ENCODE peak calls at places on chromosomes 5 and 9, in eight cellular contexts. D is ovary, F is GM23248, Z is thoracic aorta, A is RWPE2, H is left ventricle myocardium inferior, W is PC-9, M is aorta. U is an unnamed sample. For H3K4me1, the result is how much of the 10 kb centered on the place peaks cover.

GRCh38 chr5:101102506-101102905 is 199.4 kb upstream of the ST8SIA4 start:
- DNase-seq in D (no peak), F (peak), Z (no peak), A (no peak), H (no peak), W (no peak), M (no peak), U (no peak)

GRCh38 chr5:39209924-39210323 is 9.4 kb downstream of the FYB1 start:
- DNase-seq in D (no peak), F (no peak), Z (no peak), A (no peak), H (no peak), W (no peak), M (peak), U (peak)

GRCh38 chr5:151465476-151465875 is 18.1 kb downstream of the SLC36A1 start:
- DNase-seq in D (no peak), F (no peak), Z (no peak), A (no peak), H (no peak), W (no peak), M (no peak), U (no peak)

GRCh38 chr5:72596956-72597355 is 89.7 kb upstream of the ZNF366 start:
- DNase-seq in D (no peak), F (peak), Z (no peak), A (no peak), H (no peak), W (no peak), M (no peak), U (no peak)

GRCh38 chr5:10559883-10560282 is 4.0 kb upstream of the ANKRD33B start:
- DNase-seq in D (no peak), F (no peak), Z (no peak), A (no peak), H (no peak), W (no peak), M (no peak), U (no peak)

GRCh38 chr5:98510111-98510510 is 263.4 kb upstream of the RGMB start:
- DNase-seq in D (no peak), F (peak), Z (no peak), A (no peak), H (no peak), W (no peak), M (no peak), U (no peak)

GRCh38 chr9:89883401-89884341 is 278.9 kb downstream of the GADD45G start:
- DNase-seq in D (no peak), F (no peak), Z (no peak), A (no peak), H (no peak), W (no peak), M (no peak), U (no peak)

GRCh38 chr5:14108170-14108996 is 34.8 kb upstream of the TRIO start:
- DNase-seq in D (peak), F (peak), Z (peak), A (no peak), H (peak), W (peak), M (peak), U (peak)

GRCh38 chr9:131500939-131501541 is 1.7 kb upstream of the POMT1 start:
- DNase-seq in D (no peak), F (peak), Z (no peak), A (no peak), H (no peak), W (peak), M (no peak), U (no peak)

GRCh38 chr9:111000202-111000601 is 38.1 kb downstream of the LPAR1 start:
- DNase-seq in D (no peak), F (no peak), Z (no peak), A (no peak), H (no peak), W (no peak), M (peak), U (no peak)

GRCh38 chr5:175351126-175351525 is 92.9 kb downstream of the DRD1 start:
- DNase-seq in D (no peak), F (no peak), Z (no peak), A (no peak), H (peak), W (no peak), M (no peak), U (no peak)

GRCh38 chr5:155087036-155087435 is 73.5 kb downstream of the KIF4B start:
- DNase-seq in D (no peak), F (peak), Z (no peak), A (no peak), H (no peak), W (no peak), M (no peak), U (no peak)

GRCh38 chr5:155091063-155091648 is 77.6 kb downstream of the KIF4B start:
- DNase-seq in D (no peak), F (no peak), Z (no peak), A (no peak), H (no peak), W (no peak), M (no peak), U (no peak)

GRCh38 chr5:155094455-155094854 is 80.9 kb downstream of the KIF4B start:
- DNase-seq in D (no peak), F (peak), Z (no peak), A (no peak), H (no peak), W (no peak), M (no peak), U (no peak)

GRCh38 chr5:155089649-155090048 is 76.1 kb downstream of the KIF4B start:
- DNase-seq in D (no peak), F (peak), Z (no peak), A (no peak), H (no peak), W (no peak), M (no peak), U (no peak)

DNA sequence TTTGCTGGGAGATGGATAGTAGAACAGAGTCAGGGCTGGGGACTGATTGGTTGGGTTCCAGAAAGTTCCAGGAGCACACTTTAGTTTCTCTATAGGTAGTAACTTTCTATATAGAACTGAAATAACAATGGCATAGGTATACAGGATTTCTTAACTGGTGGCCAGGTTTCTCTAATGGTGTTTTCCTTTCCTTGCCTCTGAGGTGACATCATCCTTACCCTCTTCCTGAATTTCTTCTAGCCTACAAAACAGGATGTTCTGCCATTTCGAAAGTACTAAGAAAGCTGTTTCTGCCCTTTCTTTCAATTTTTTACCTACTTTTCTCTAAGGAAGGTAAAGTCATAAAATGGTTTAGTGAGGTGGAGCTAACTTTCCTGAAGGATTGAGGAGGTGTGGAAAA is 78.8 kb downstream of the KIF4B start:
- DNase-seq in D (no peak), F (no peak), Z (no peak), A (no peak), H (no peak), W (no peak), M (no peak), U (no peak)
- H3K4me1 ChIP-seq in D (under half), F (under half), Z (under half), A (under half), H (half or more), W (under half), M (under half), U (under half)

GRCh38 chr5:141517321-141517720 is 28.4 kb downstream of the PCDHGC5 start:
- DNase-seq in D (no peak), F (no peak), Z (no peak), A (no peak), H (no peak), W (no peak), M (no peak), U (no peak)
- H3K4me1 ChIP-seq in D (under half), F (half or more), Z (under half), A (half or more), H (half or more), W (under half), M (under half), U (half or more)

GRCh38 chr5:170378740-170379139 is 10.4 kb downstream of the KCNMB1 start:
- DNase-seq in D (no peak), F (no peak), Z (no peak), A (no peak), H (no peak), W (no peak), M (no peak), U (no peak)

GRCh38 chr5:170382790-170383189 is 6.4 kb downstream of the KCNMB1 start:
- DNase-seq in D (no peak), F (no peak), Z (no peak), A (no peak), H (no peak), W (no peak), M (no peak), U (no peak)

GRCh38 chr5:170377027-170377426 is 12.1 kb downstream of the KCNMB1 start:
- DNase-seq in D (no peak), F (no peak), Z (no peak), A (no peak), H (no peak), W (no peak), M (no peak), U (no peak)

GRCh38 chr5:170383227-170383626 is 5.9 kb downstream of the KCNMB1 start:
- DNase-seq in D (no peak), F (no peak), Z (no peak), A (no peak), H (no peak), W (no peak), M (no peak), U (no peak)

DNA sequence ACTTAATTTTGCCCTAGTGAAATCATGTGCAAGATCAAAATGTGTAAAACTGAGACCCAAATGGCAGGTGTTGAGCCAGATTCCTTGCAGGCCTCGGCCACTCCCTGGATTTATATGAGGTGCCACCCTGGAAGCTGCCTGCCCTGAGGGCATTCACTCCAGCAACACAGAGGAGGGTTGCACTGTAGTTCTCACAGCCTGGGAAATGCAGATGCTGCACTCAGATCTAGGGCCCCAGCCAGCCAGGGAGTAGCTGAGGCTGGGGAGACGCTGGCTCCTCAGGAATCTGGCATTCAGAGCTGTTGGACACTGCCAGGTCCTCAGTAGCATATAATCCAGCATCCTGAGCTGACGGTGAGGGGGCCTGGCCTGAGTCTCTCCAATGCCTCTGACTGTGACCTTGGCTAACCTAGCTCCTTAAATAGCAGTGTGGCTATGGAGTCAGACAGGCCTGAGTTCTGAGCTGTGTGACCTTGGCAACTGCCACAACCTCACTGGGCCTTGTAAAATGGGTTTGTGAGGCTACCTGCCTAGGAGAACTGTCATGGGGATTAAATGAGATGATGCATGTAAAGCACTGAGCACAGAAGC is 8.7 kb downstream of the KCNMB1 start:
- DNase-seq in D (no peak), F (no peak), Z (no peak), A (no peak), H (no peak), W (no peak), M (no peak), U (no peak)
- H3K4me1 ChIP-seq in D (under half), F (under half), Z (under half), A (under half), H (under half), W (under half), M (under half), U (under half)

GRCh38 chr9:123169926-123170325 is 98.5 kb downstream of the STRBP start:
- DNase-seq in D (no peak), F (no peak), Z (no peak), A (no peak), H (no peak), W (no peak), M (no peak), U (no peak)

GRCh38 chr9:123164285-123164684 is 104.1 kb downstream of the STRBP start:
- DNase-seq in D (no peak), F (no peak), Z (no peak), A (no peak), H (no peak), W (no peak), M (no peak), U (no peak)

GRCh38 chr9:123167474-123167873 is 100.9 kb downstream of the STRBP start:
- DNase-seq in D (no peak), F (no peak), Z (no peak), A (no peak), H (no peak), W (no peak), M (no peak), U (no peak)

GRCh38 chr9:123165813-123166212 is 102.6 kb downstream of the STRBP start:
- DNase-seq in D (no peak), F (no peak), Z (no peak), A (no peak), H (no peak), W (no peak), M (no peak), U (no peak)

GRCh38 chr9:123168526-123168925 is 99.9 kb downstream of the STRBP start:
- DNase-seq in D (no peak), F (no peak), Z (no peak), A (no peak), H (no peak), W (no peak), M (no peak), U (no peak)
- H3K4me1 ChIP-seq in D (under half), F (under half), Z (under half), A (under half), H (under half), W (under half), M (under half), U (under half)

GRCh38 chr9:114860187-114860586 is 54.3 kb upstream of the TNFSF15 start:
- DNase-seq in D (no peak), F (no peak), Z (no peak), A (no peak), H (no peak), W (no peak), M (no peak), U (no peak)
- H3K4me1 ChIP-seq in D (under half), F (under half), Z (under half), A (under half), H (under half), W (under half), M (under half), U (under half)

GRCh38 chr5:132474131-132474723 is 16.3 kb downstream of the IRF1 start:
- DNase-seq in D (no peak), F (no peak), Z (no peak), A (peak), H (no peak), W (no peak), M (no peak), U (no peak)
- H3K4me1 ChIP-seq in D (under half), F (under half), Z (under half), A (under half), H (half or more), W (under half), M (under half), U (under half)

GRCh38 chr9:137223078-137224040 is 1.3 kb upstream of the RNF208 start:
- DNase-seq in D (peak), F (peak), Z (peak), A (peak), H (peak), W (peak), M (peak), U (peak)
- H3K4me1 ChIP-seq in D (under half), F (under half), Z (under half), A (under half), H (under half), W (half or more), M (under half), U (under half)

DNA sequence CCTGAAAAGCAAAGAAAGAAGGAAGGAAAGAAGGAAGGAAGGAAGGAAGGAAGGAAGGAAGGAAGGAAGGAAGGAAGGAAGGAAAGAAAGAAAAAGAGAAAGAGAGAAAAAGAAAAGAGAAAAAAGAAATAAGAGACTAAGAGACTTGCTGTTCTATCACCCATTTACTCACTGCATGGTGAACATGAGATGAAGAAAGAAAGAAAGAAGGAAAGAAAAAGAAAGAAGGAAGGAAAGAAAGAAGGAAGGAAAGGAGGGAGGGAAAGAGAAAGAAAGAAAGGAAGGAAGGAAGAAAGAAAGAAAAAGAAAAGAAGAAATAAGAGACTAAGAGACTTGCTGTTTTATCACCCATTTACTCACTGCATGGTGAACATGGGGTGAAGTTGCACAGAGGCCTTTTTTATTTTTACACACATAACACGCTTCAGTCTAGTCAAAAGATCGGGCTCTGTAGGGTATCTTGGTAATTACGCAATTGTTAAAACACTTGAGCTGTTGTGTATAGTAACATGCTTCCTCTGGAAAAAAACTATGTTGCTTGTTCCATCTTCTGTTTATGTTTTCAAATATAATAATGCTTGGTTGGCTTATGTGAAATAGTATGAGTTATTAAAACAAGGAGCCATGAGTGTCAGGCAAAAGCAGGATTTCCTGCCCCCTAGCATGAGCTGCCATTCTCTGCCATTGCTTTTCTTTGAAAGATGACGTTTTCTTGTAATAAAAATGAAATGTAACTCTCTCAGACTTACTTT is 119.3 kb upstream of the ZNF608 start:
- DNase-seq in D (no peak), F (no peak), Z (no peak), A (no peak), H (no peak), W (no peak), M (no peak), U (no peak)
- H3K4me1 ChIP-seq in D (under half), F (under half), Z (under half), A (under half), H (under half), W (under half), M (under half), U (under half)

U was measured in psoas muscle.